ENCODE peak calls at places on chromosomes 16 and 17, in seven cellular contexts. R, B, H, Y, Q, T and X are unnamed samples. For H3K4me1, the result is how much of the 10 kb centered on the place peaks cover.

GRCh38 chr17:69284646-69285045 is 42.3 kb downstream of the ABCA5 start:
- DNase-seq in R (no peak), B (no peak), H (no peak), Y (no peak), Q (no peak), T (no peak), X (no peak)

GRCh38 chr17:29126268-29126923 is 53.8 kb downstream of the MYO18A start:
- DNase-seq in R (no peak), B (no peak), H (no peak), Y (no peak), Q (peak), T (no peak), X (no peak)

GRCh38 chr17:78200451-78200850 is 13.3 kb downstream of the AFMID start:
- DNase-seq in R (no peak), B (no peak), H (no peak), Y (no peak), Q (no peak), T (no peak), X (no peak)

GRCh38 chr17:65022751-65023421 is 33.7 kb downstream of the GNA13 start:
- DNase-seq in R (no peak), B (no peak), H (peak), Y (no peak), Q (no peak), T (no peak), X (peak)

GRCh38 chr16:64356267-64356666 is 765.6 kb downstream of the CDH11 start:
- DNase-seq in R (peak), B (no peak), H (peak), Y (no peak), Q (no peak), T (no peak), X (no peak)

GRCh38 chr17:81396722-81397313 is 1.6 kb downstream of the BAHCC1 start:
- DNase-seq in R (peak), B (no peak), H (peak), Y (no peak), Q (peak), T (no peak), X (peak)

GRCh38 chr17:17672453-17673368 is 8.5 kb upstream of the RAI1 start:
- DNase-seq in R (no peak), B (no peak), H (no peak), Y (no peak), Q (no peak), T (no peak), X (peak)

GRCh38 chr16:89958068-89958467 is 9.5 kb downstream of the DEF8 start:
- DNase-seq in R (peak), B (no peak), H (peak), Y (peak), Q (peak), T (no peak), X (peak)

GRCh38 chr16:22191089-22191965 is 14.8 kb upstream of the EEF2K start:
- DNase-seq in R (peak), B (peak), H (peak), Y (peak), Q (peak), T (peak), X (peak)

GRCh38 chr17:76710863-76711611 is at the start of gene MXRA7:
- DNase-seq in R (peak), B (peak), H (peak), Y (peak), Q (peak), T (no peak), X (peak)

GRCh38 chr16:12535535-12536411 is 267.9 kb downstream of the CPPED1 start:
- DNase-seq in R (peak), B (no peak), H (peak), Y (peak), Q (no peak), T (no peak), X (peak)

GRCh38 chr16:24990803-24991202 is 24.4 kb downstream of the ARHGAP17 start:
- DNase-seq in R (no peak), B (no peak), H (no peak), Y (no peak), Q (no peak), T (no peak), X (no peak)

GRCh38 chr17:82386881-82387498 is 15.4 kb downstream of the UTS2R start:
- DNase-seq in R (no peak), B (no peak), H (no peak), Y (no peak), Q (no peak), T (no peak), X (peak)

GRCh38 chr16:11396241-11397048 is 51.2 kb downstream of the RMI2 start:
- DNase-seq in R (peak), B (peak), H (peak), Y (peak), Q (peak), T (no peak), X (peak)

GRCh38 chr16:1156983-1157638 is 4.2 kb downstream of the CACNA1H start:
- DNase-seq in R (no peak), B (no peak), H (no peak), Y (no peak), Q (no peak), T (no peak), X (no peak)

GRCh38 chr16:21590791-21591190 is 8.6 kb upstream of the METTL9 start:
- DNase-seq in R (no peak), B (no peak), H (peak), Y (no peak), Q (no peak), T (no peak), X (no peak)

GRCh38 chr17:21171309-21171922 is 42.5 kb downstream of the TMEM11 start:
- DNase-seq in R (no peak), B (no peak), H (no peak), Y (peak), Q (no peak), T (no peak), X (no peak)

GRCh38 chr17:79657036-79657435 is 46.2 kb upstream of the RBFOX3 start:
- DNase-seq in R (no peak), B (no peak), H (no peak), Y (no peak), Q (no peak), T (peak), X (no peak)

GRCh38 chr17:29136998-29137730 is 43.0 kb downstream of the MYO18A start:
- DNase-seq in R (no peak), B (no peak), H (no peak), Y (no peak), Q (peak), T (no peak), X (no peak)

GRCh38 chr17:68910256-68910705 is 44.9 kb downstream of the ABCA8 start:
- DNase-seq in R (no peak), B (no peak), H (peak), Y (peak), Q (peak), T (no peak), X (no peak)

GRCh38 chr16:28181557-28181914 is 30.2 kb downstream of the XPO6 start:
- DNase-seq in R (peak), B (no peak), H (peak), Y (peak), Q (peak), T (no peak), X (peak)

GRCh38 chr17:61579961-61580360 is 11.1 kb downstream of the NACA2 start:
- DNase-seq in R (no peak), B (no peak), H (peak), Y (peak), Q (no peak), T (no peak), X (peak)

GRCh38 chr17:47891545-47892088 is 4.4 kb upstream of the SP2 start:
- DNase-seq in R (no peak), B (no peak), H (no peak), Y (no peak), Q (no peak), T (no peak), X (no peak)

GRCh38 chr17:1686086-1686485 is 1.4 kb upstream of the PRPF8 start:
- DNase-seq in R (no peak), B (no peak), H (no peak), Y (no peak), Q (no peak), T (no peak), X (no peak)

GRCh38 chr17:60224064-60224463 is 74.3 kb downstream of the CA4 start:
- DNase-seq in R (no peak), B (no peak), H (peak), Y (no peak), Q (no peak), T (no peak), X (no peak)

GRCh38 chr16:54693864-54694263 is 236.8 kb upstream of the IRX5 start:
- DNase-seq in R (no peak), B (no peak), H (no peak), Y (no peak), Q (no peak), T (no peak), X (no peak)

DNA sequence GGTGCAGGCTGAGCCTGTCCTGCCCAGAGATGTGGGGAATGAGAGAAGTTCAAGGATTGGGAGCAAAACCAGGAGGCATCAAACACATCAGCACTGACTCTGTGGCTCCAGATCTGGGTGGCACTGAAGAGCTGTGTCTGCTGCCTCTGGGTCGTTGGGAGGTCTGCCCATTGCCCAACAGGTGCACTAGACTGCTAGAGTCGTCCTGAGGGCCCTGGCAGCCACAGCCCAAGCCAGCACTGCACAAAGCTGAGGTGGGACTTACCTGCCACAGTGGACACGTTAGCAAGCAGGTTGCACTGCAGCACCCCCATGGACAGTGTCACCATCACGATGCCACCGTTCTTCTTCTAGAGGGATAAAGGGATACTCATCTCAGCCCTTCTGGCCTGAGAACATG is 3.3 kb downstream of the DPEP3 start:
- DNase-seq in R (no peak), B (no peak), H (no peak), Y (no peak), Q (no peak), T (no peak), X (no peak)
- H3K27ac ChIP-seq in R (no peak), B (no peak), H (no peak), Y (no peak), Q (no peak), T (no peak), X (no peak)

GRCh38 chr17:58416396-58416795 is 938 bp downstream of the RNF43 start:
- DNase-seq in R (no peak), B (no peak), H (no peak), Y (no peak), Q (no peak), T (no peak), X (no peak)

GRCh38 chr17:58413684-58414083 is 3.6 kb downstream of the RNF43 start:
- DNase-seq in R (no peak), B (no peak), H (no peak), Y (no peak), Q (no peak), T (no peak), X (no peak)

GRCh38 chr17:58416937-58417299 is 416 bp downstream of the RNF43 start:
- DNase-seq in R (no peak), B (no peak), H (no peak), Y (no peak), Q (no peak), T (no peak), X (no peak)

GRCh38 chr17:58414596-58414997 is 2.7 kb downstream of the RNF43 start:
- DNase-seq in R (no peak), B (no peak), H (no peak), Y (no peak), Q (no peak), T (no peak), X (no peak)

DNA sequence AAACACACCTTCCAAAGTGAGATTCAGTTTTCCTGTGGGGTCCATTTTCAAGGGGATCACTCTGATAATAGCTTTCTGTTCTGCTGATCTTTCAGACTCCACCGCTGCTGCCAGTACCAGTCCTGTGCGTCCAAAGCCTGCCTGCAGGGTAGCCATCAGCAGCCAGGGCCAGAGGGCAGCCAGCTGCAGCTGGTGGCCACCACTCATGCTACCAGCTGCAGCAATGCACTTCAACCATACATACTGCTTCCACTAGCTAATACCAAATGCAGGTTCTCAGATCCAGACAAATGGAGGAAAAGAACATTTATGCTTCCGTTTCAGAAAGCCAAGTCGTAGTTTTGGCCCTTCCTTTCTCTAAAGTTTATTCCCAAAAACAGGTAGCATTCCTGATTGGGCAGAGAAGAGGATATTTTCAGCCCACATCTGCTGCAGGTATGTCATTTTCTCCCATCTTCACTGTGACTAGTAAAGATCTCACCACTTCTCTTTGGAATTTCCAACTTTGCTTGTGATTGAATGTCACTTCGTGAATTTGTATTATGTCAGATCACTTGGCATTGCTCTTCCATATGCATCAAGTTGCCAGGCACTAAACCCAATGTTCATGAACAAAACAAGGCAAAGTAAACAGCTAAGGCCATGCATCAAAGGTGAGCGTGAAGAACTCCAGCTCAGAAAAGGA is 1.8 kb downstream of the RNF43 start:
- DNase-seq in R (no peak), B (peak), H (no peak), Y (peak), Q (peak), T (no peak), X (no peak)
- H3K4me3 ChIP-seq in R (peak), B (peak), H (peak), Y (no peak), Q (peak), T (no peak), X (no peak)

GRCh38 chr16:87952751-87953150 is 1.5 kb downstream of the BANP start:
- DNase-seq in R (no peak), B (no peak), H (no peak), Y (peak), Q (no peak), T (no peak), X (no peak)

GRCh38 chr16:87948735-87949070 is 2.5 kb upstream of the BANP start:
- DNase-seq in R (no peak), B (no peak), H (no peak), Y (no peak), Q (no peak), T (no peak), X (no peak)

GRCh38 chr16:87949071-87949744 is 2.0 kb upstream of the BANP start:
- DNase-seq in R (no peak), B (peak), H (no peak), Y (peak), Q (no peak), T (no peak), X (no peak)

GRCh38 chr16:87951550-87952538 is 610 bp downstream of the BANP start:
- DNase-seq in R (no peak), B (peak), H (peak), Y (peak), Q (peak), T (no peak), X (no peak)

GRCh38 chr16:87950765-87951549 is at the start of gene BANP:
- DNase-seq in R (peak), B (peak), H (peak), Y (peak), Q (peak), T (no peak), X (peak)
- H3K4me1 ChIP-seq in R (under half), B (under half), H (under half), Y (under half), Q (under half), T (under half), X (under half)

DNA sequence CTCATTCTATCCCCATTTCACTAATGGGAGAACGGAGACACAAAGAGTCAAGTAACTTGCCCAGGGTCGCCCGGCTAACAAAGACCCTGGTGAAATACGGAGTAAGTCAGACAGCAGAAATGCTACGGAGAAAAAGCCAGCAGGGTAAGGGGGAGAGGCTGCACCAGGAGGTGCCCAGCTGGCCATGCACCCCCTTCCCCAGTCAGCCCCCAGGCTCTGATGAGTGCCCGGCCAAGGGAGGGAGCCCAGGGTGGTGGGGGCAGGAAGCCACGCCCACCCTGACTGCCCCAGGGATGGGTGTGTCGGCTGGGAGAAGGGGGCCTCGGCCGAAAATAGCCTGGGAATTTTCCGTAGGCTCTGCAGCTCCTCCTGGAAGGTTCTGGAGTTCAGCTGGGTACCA is 4.3 kb downstream of the CARHSP1 start:
- DNase-seq in R (no peak), B (no peak), H (no peak), Y (no peak), Q (no peak), T (no peak), X (no peak)
- H3K27ac ChIP-seq in R (peak), B (peak), H (peak), Y (peak), Q (peak), T (peak), X (no peak)

DNA sequence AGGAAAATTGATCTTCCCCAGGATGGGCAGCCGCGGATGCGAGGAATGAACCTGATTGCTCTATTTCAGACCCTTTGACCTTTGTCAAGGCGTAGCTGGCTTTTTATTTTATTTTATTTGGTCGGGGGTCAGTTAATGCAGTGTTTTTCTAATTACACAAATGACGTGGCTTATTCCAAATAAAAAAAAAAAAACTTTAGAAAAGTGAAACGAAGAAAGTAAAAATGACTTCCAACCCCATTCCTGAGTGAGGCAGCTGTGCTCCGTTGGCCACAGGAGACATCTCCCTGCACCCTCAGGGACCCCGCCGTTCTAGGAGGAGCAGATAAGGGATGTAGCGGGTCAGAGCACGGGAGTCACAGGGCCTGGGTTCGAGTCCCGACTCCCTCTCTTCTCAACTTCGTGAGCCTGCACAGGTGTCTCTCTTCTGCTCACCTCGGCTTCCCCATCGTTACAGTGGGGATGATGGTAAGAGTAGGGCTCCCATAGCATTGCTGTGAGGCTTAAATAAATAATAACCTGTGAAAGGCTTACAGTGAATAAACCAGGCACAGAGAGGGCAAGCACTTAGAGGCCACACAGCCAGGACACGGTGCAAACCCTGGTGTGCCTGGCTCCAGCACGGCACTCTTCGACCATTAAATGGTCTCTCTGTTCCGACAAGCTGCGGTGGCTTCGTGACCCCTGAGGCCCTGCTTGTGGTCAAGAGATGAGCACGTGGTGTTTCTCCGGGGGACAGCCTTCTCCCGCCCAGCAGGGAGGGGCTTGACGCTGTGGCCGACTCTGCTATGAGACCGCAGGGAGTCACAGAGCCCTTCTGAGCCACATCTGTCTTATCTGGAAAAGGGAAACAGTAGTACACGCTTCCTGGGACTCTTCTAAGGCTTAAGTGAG is 10.2 kb downstream of the FOXF1 start:
- DNase-seq in R (no peak), B (no peak), H (no peak), Y (no peak), Q (peak), T (no peak), X (peak)
- H3K4me3 ChIP-seq in R (no peak), B (no peak), H (no peak), Y (no peak), Q (peak), T (no peak), X (no peak)

GRCh38 chr17:75698659-75699058 is 22.6 kb upstream of the ITGB4 start:
- DNase-seq in R (no peak), B (no peak), H (no peak), Y (no peak), Q (no peak), T (no peak), X (no peak)

GRCh38 chr17:75694536-75694935 is 26.7 kb upstream of the ITGB4 start:
- DNase-seq in R (no peak), B (no peak), H (no peak), Y (no peak), Q (peak), T (no peak), X (no peak)

GRCh38 chr17:75695141-75695829 is 26.0 kb upstream of the ITGB4 start:
- DNase-seq in R (peak), B (no peak), H (no peak), Y (no peak), Q (no peak), T (no peak), X (no peak)

GRCh38 chr17:75695830-75696271 is 25.4 kb upstream of the ITGB4 start:
- DNase-seq in R (no peak), B (peak), H (no peak), Y (no peak), Q (peak), T (no peak), X (no peak)

DNA sequence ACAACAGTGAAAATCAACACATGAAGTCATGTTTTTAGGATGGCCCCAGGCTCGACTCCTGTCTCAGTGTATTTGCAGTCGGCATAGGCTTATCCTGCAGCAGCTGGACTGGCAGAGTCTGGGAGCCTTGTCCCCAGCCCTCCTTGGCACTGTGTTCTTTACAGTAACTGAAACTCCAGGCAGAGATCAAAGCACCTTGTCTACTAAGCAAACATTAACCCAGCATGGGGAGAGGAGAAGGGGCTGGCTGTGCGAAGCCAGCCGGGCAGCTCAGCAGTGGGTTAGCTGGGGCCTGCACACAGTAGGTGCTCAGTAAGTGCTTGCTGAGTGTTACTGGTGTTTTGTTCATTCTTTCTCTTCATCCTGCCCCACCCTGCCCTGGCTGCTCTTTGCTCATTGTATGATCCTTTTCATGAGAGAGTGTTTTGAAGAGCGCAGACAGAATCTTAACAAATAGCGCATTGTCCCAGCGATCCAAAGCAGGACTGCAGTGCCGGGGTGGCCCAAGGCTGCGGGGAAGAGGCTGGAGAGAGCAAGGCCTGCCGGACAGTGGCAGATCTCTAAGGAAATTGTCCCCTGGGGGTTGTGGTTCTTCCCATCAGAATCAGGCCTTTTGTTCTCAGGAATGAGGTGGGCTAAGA is 23.5 kb upstream of the ITGB4 start:
- DNase-seq in R (no peak), B (peak), H (no peak), Y (no peak), Q (no peak), T (no peak), X (peak)
- H3K4me1 ChIP-seq in R (half or more), B (half or more), H (under half), Y (under half), Q (half or more), T (half or more), X (under half)